ENCODE peak calls at places on chromosomes 2 and 18, in eight cellular contexts. J is prostate gland; G is AG04450; E is CD8-positive, alpha-beta memory T cell; L is H9; T is psoas muscle; Z is transverse colon; U is aorta. B is an unnamed sample.

GRCh38 chr2:42908538-42909200 is 116.3 kb upstream of the HAAO start:
- DNase-seq in J (no peak), G (no peak), E (no peak), L (no peak), T (no peak), Z (no peak), U (no peak), B (no peak)

GRCh38 chr18:39841133-39842041 is 2113.6 kb upstream of the PIK3C3 start:
- DNase-seq in J (peak; percentile 39), G (peak; percentile 27), E (no peak), L (peak; percentile 79), T (peak; percentile 39), Z (peak; percentile 41), U (peak; percentile 65), B (peak; percentile 54)

GRCh38 chr2:42567806-42568429 is 514 bp upstream of the MTA3 start:
- DNase-seq in J (peak; percentile 23), G (no peak), E (no peak), L (peak; percentile 83), T (peak; percentile 57), Z (peak; percentile 72), U (no peak), B (no peak)

GRCh38 chr2:228768818-228769217 is 502.3 kb downstream of the PID1 start:
- DNase-seq in J (no peak), G (peak; percentile 6), E (no peak), L (no peak), T (no peak), Z (no peak), U (no peak), B (no peak)

GRCh38 chr2:199495147-199495546 is 37.4 kb upstream of the SATB2 start:
- DNase-seq in J (no peak), G (no peak), E (no peak), L (no peak), T (no peak), Z (no peak), U (no peak), B (no peak)

GRCh38 chr2:218186355-218186766 is 19.6 kb upstream of the CXCR1 start:
- DNase-seq in J (peak; percentile 55), G (peak; percentile 37), E (peak; percentile 79), L (peak; percentile 79), T (peak; percentile 69), Z (peak; percentile 83), U (peak; percentile 83), B (peak; percentile 39)

GRCh38 chr2:235936493-235936892 is 231.7 kb downstream of the GBX2 start:
- DNase-seq in J (no peak), G (no peak), E (no peak), L (peak; percentile 56), T (no peak), Z (no peak), U (no peak), B (peak; percentile 35)

GRCh38 chr2:215138466-215138865 is at the start of gene ABCA12:
- DNase-seq in J (no peak), G (no peak), E (no peak), L (no peak), T (no peak), Z (no peak), U (no peak), B (no peak)

GRCh38 chr2:52976132-52976949 is 791.3 kb upstream of the CHAC2 start:
- DNase-seq in J (no peak), G (peak; percentile 6), E (no peak), L (peak; percentile 51), T (no peak), Z (no peak), U (no peak), B (peak; percentile 16)

DNA sequence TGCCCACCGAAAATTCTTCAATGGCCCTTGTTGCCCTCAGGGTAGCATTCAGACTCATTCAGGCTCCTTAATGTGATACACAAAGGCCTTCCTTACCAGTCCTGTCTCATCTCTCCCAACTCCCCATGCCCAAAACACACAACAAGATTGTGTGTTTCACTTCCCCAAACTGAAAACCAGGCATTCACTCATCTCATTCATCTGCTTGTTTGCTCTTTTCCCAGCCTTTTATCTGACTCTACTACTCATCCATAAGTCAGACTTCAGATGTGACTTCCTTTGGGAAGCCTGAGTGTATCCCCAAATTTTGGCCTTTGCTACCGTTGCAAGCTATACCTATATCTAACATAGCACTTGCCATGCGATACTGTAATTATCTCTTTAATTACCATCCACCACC is 9.7 kb upstream of the SLC39A10 start:
- DNase-seq in J (no peak), G (no peak), E (no peak), L (no peak), T (no peak), Z (no peak), U (no peak), B (no peak)
- H3K27ac ChIP-seq in J (no peak overlapping the region), G (no peak overlapping the region), E (no peak overlapping the region), L (no peak overlapping the region), T (no peak overlapping the region), Z (no peak overlapping the region), U (no peak overlapping the region), B (no peak overlapping the region)

DNA sequence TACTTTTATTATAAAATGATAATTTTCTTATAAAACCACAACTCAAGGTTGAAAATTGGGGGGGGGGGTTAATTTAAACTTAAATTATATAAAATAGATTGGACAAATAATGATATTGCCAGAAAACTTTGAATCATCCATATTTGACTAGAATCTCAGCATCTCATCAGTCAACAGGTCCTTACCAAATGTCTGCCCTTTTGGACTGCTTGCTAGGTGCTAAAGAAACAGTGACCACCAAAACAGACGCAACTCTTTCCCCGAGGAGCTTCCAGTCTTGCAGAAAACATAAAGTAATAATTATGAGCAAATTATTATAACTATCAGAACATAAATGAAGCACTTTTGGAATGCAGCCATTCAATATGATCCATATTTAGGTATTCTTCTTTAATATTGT is 8.6 kb upstream of the COL3A1 start:
- DNase-seq in J (no peak), G (no peak), E (no peak), L (no peak), T (no peak), Z (no peak), U (no peak), B (no peak)
- H3K27ac ChIP-seq in J (no peak overlapping the region), G (no peak overlapping the region), E (no peak overlapping the region), L (no peak overlapping the region), T (peak overlapping the region; percentile 10), Z (peak overlapping the region; percentile 47), U (no peak overlapping the region), B (no peak overlapping the region)

GRCh38 chr18:48006415-48007175 is 76.1 kb upstream of the SMAD2 start:
- DNase-seq in J (no peak), G (no peak), E (no peak), L (no peak), T (no peak), Z (no peak), U (no peak), B (no peak)

GRCh38 chr18:48000701-48001100 is 70.2 kb upstream of the SMAD2 start:
- DNase-seq in J (no peak), G (no peak), E (no peak), L (no peak), T (no peak), Z (no peak), U (no peak), B (no peak)

GRCh38 chr18:48004577-48004976 is 74.1 kb upstream of the SMAD2 start:
- DNase-seq in J (no peak), G (no peak), E (no peak), L (no peak), T (no peak), Z (no peak), U (no peak), B (no peak)

GRCh38 chr18:48002933-48003365 is 72.5 kb upstream of the SMAD2 start:
- DNase-seq in J (no peak), G (no peak), E (no peak), L (no peak), T (peak; percentile 65), Z (peak; percentile 67), U (peak; percentile 90), B (no peak)

DNA sequence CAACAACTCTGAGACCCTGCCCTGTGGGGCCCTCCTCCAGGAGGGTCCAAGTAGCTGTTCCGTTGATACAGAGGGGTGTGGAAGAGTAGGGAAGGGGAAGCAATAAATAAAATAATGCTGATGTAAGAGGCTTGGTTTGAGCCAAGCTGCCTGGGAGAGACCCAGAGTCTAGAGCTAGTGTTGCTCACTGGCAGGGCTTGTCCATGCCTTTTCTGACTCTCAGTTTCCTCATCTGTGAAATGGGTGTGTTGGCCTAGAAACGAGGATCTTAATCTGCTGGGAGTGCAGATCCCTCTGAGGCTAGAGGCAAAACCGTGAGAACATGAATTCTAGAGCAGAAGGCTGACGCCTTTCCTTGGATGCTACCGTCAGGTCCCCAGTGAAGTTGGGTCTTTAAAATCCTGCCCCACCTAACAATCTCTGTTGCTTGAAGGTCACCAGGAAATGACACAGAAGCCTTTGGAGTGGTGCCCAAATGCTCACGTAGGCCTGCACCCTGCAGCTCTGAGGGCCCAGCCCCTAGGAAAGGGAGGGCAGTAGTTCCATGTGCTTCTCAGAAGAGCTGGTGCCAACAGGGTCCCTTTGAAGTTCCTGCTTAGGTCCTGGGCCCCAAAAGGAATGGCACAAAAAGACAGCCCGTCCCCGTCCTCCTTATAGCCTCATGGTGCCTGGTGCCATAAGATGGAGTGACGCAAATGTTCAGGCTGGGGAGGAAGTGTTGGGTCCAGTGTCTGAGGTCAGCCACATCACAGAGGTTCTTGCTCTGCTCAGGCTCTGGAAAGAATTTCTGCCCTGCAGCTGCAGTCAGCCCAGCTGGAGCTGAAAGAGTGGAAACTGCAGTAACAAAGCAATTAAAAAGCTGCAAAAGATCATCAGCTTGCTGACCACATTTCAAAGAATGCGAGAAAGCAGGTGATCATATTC is 73.2 kb upstream of the SMAD2 start:
- DNase-seq in J (no peak), G (no peak), E (no peak), L (no peak), T (no peak), Z (peak; percentile 66), U (no peak), B (no peak)
- H3K27ac ChIP-seq in J (no peak overlapping the region), G (no peak overlapping the region), E (no peak overlapping the region), L (no peak overlapping the region), T (peak overlapping the region; percentile 71), Z (peak overlapping the region; percentile 68), U (no peak overlapping the region), B (no peak overlapping the region)

GRCh38 chr2:159028776-159029175 is 60.3 kb downstream of the TANC1 start:
- DNase-seq in J (no peak), G (no peak), E (no peak), L (no peak), T (no peak), Z (no peak), U (no peak), B (no peak)
- H3K27ac ChIP-seq in J (no peak overlapping the region), G (no peak overlapping the region), E (no peak overlapping the region), L (no peak overlapping the region), T (no peak overlapping the region), Z (no peak overlapping the region), U (no peak overlapping the region), B (no peak overlapping the region)

B was measured in iPS DF 6.9.